ENCODE peak calls at places on chromosomes 4 and X, in eight cellular contexts. D is CD4-positive, alpha-beta memory T cell; L is neural progenitor cell; B is GF-D8; U is astrocyte of the spinal cord; X is stimulated activated naive CD4-positive, alpha-beta T cell; C is activated CD4-positive, alpha-beta T cell treated with anti-CD3 and anti-CD28 coated beads, Interleukin-2, amount 50 U/mL, for 4 hours; O is Right ventricle myocardium inferior. R is an unnamed sample.

GRCh38 chrX:120456973-120457372 is 12.1 kb downstream of the LAMP2 start:
- DNase-seq in D (peak; percentile 25), L (no peak), B (peak; percentile 73), U (peak; percentile 47), X (no peak), C (no peak), O (no peak), R (no peak)

GRCh38 chrX:9595131-9595530 is 130.3 kb downstream of the TBL1X start:
- DNase-seq in D (no peak), L (no peak), B (no peak), U (peak; percentile 68), X (no peak), C (no peak), O (no peak), R (no peak)

GRCh38 chrX:26999634-27000033 is 463.5 kb downstream of the PPP4R3C start:
- DNase-seq in D (no peak), L (no peak), B (no peak), U (no peak), X (no peak), C (no peak), O (no peak), R (no peak)

GRCh38 chr4:70511365-70511764 is 7.0 kb upstream of the AMTN start:
- DNase-seq in D (no peak), L (no peak), B (no peak), U (no peak), X (no peak), C (no peak), O (no peak), R (no peak)

GRCh38 chrX:130108647-130109428 is 1.5 kb downstream of the ELF4 start:
- DNase-seq in D (no peak), L (no peak), B (peak; percentile 32), U (peak; percentile 24), X (no peak), C (no peak), O (peak; percentile 74), R (peak; percentile 62)

GRCh38 chrX:72100824-72101351 is 30.8 kb downstream of the RTL5 start:
- DNase-seq in D (peak; percentile 89), L (no peak), B (peak; percentile 86), U (no peak), X (peak; percentile 40), C (peak; percentile 42), O (no peak), R (no peak)

GRCh38 chrX:118178450-118178849 is 61.8 kb upstream of the KLHL13 start:
- DNase-seq in D (no peak), L (no peak), B (no peak), U (no peak), X (no peak), C (no peak), O (no peak), R (no peak)

GRCh38 chr4:4269856-4270255 is 20.1 kb downstream of the LYAR start:
- DNase-seq in D (peak; percentile 73), L (no peak), B (no peak), U (peak; percentile 42), X (no peak), C (no peak), O (no peak), R (no peak)

GRCh38 chrX:15888062-15888461 is 33.4 kb upstream of the AP1S2 start:
- DNase-seq in D (no peak), L (no peak), B (no peak), U (no peak), X (no peak), C (no peak), O (no peak), R (no peak)

GRCh38 chr4:44425614-44426208 is 22.9 kb downstream of the KCTD8 start:
- DNase-seq in D (no peak), L (peak; percentile 72), B (no peak), U (peak; percentile 6), X (no peak), C (no peak), O (no peak), R (no peak)

GRCh38 chr4:28225005-28225404 is 1364.4 kb downstream of the STIM2 start:
- DNase-seq in D (no peak), L (peak; percentile 67), B (no peak), U (peak; percentile 26), X (no peak), C (no peak), O (no peak), R (peak; percentile 18)

GRCh38 chr4:74374561-74375327 is 9.8 kb downstream of the EREG start:
- DNase-seq in D (no peak), L (no peak), B (no peak), U (peak; percentile 65), X (no peak), C (no peak), O (peak; percentile 53), R (peak; percentile 96)

GRCh38 chrX:20159811-20160385 is 18.3 kb upstream of the EIF1AX start:
- DNase-seq in D (no peak), L (no peak), B (no peak), U (no peak), X (no peak), C (no peak), O (no peak), R (no peak)

GRCh38 chr4:137378393-137379290 is 153.7 kb downstream of the PCDH18 start:
- DNase-seq in D (no peak), L (no peak), B (no peak), U (no peak), X (no peak), C (no peak), O (no peak), R (no peak)

GRCh38 chrX:20693071-20693470 is 426.4 kb upstream of the RPS6KA3 start:
- DNase-seq in D (no peak), L (no peak), B (no peak), U (no peak), X (no peak), C (no peak), O (no peak), R (no peak)

GRCh38 chrX:150680974-150681373 is 12.2 kb upstream of the MTMR1 start:
- DNase-seq in D (no peak), L (peak; percentile 34), B (no peak), U (peak; percentile 24), X (no peak), C (no peak), O (no peak), R (no peak)

GRCh38 chr4:112296949-112297483 is at the start of gene ALPK1:
- DNase-seq in D (peak; percentile 48), L (no peak), B (peak; percentile 96), U (peak; percentile 86), X (no peak), C (no peak), O (no peak), R (peak; percentile 6)